ENCODE peak calls at places on chromosomes 13 and 19, in eight cellular contexts. L is A549, R is gastrocnemius medialis, J is GM12892, H is testis, F is upper lobe of left lung, U is transverse colon, I is right lobe of liver. W is an unnamed sample.

GRCh38 chr19:46383846-46384245 is 29.5 kb downstream of the CCDC8 start:
- DNase-seq in J (no peak), L (no peak), I (peak; percentile 6), H (no peak), F (no peak), U (no peak), R (no peak), W (no peak)

GRCh38 chr13:77981191-77981925 is 62.7 kb upstream of the EDNRB start:
- DNase-seq in H (no peak), L (no peak), J (no peak), R (no peak), F (no peak), U (no peak), I (no peak), W (no peak)

GRCh38 chr19:5624741-5625140 is 1.9 kb downstream of the SAFB start:
- DNase-seq in J (no peak), U (no peak), I (no peak), H (no peak), F (no peak), L (no peak), R (no peak), W (no peak)

GRCh38 chr19:56155124-56155687 is 14.1 kb downstream of the ZNF444 start:
- DNase-seq in F (no peak), L (peak; percentile 36), H (peak; percentile 53), J (no peak), I (no peak), U (peak; percentile 33), R (no peak), W (peak; percentile 35)

GRCh38 chr13:88329066-88329465 is 657.9 kb downstream of the SLITRK5 start:
- DNase-seq in J (no peak), F (no peak), U (no peak), R (no peak), I (no peak), L (no peak), H (no peak), W (no peak)

GRCh38 chr19:41541990-41542584 is 33.9 kb upstream of the CEACAM21 start:
- DNase-seq in I (peak; percentile 52), J (no peak), L (peak; percentile 69), U (peak; percentile 74), H (peak; percentile 71), F (peak; percentile 80), R (no peak), W (peak; percentile 75)

GRCh38 chr13:29428310-29428991 is 167.0 kb downstream of the SLC7A1 start:
- DNase-seq in F (no peak), H (peak; percentile 20), R (no peak), I (peak; percentile 55), L (no peak), U (no peak), J (no peak), W (peak; percentile 4)

GRCh38 chr13:80654638-80655249 is 313.8 kb upstream of the SPRY2 start:
- DNase-seq in H (peak; percentile 61), L (no peak), R (no peak), J (no peak), F (peak; percentile 21), I (no peak), U (no peak), W (no peak)

GRCh38 chr13:24148414-24149305 is 11.9 kb upstream of the SPATA13 start:
- DNase-seq in U (peak; percentile 62), H (no peak), F (peak; percentile 59), J (no peak), L (peak; percentile 92), I (no peak), R (no peak), W (no peak)

GRCh38 chr19:860481-861098 is 1.1 kb downstream of the CFD start:
- DNase-seq in J (no peak), U (peak; percentile 84), H (peak; percentile 69), F (peak; percentile 74), I (no peak), R (no peak), L (peak; percentile 75), W (peak; percentile 74)

GRCh38 chr13:63843766-63844699 is 2428.4 kb upstream of the PCDH20 start:
- DNase-seq in R (no peak), J (no peak), U (no peak), I (no peak), H (no peak), L (no peak), F (no peak), W (no peak)

GRCh38 chr13:102707465-102707864 is 12.6 kb upstream of the METTL21C start:
- DNase-seq in H (no peak), L (peak; percentile 8), R (no peak), U (no peak), I (no peak), J (no peak), F (no peak), W (no peak)

GRCh38 chr19:1780272-1780957 is 27.1 kb downstream of the ONECUT3 start:
- DNase-seq in H (no peak), J (no peak), L (no peak), F (no peak), I (no peak), U (no peak), R (no peak), W (no peak)

GRCh38 chr13:36131215-36131930 is at the start of gene DCLK1:
- DNase-seq in I (no peak), L (no peak), J (no peak), U (peak; percentile 21), H (peak; percentile 67), R (peak; percentile 30), F (peak; percentile 24), W (peak; percentile 35)

GRCh38 chr19:30391554-30392551 is 19.7 kb downstream of the ZNF536 start:
- DNase-seq in U (no peak), J (no peak), I (no peak), F (no peak), H (no peak), L (no peak), R (no peak), W (no peak)

GRCh38 chr13:76937416-76937815 is 10.9 kb upstream of the ACOD1 start:
- DNase-seq in R (no peak), L (peak; percentile 3), I (no peak), J (no peak), U (no peak), F (no peak), H (no peak), W (no peak)

GRCh38 chr13:77460195-77460594 is 75.3 kb upstream of the SCEL start:
- DNase-seq in H (peak; percentile 18), L (no peak), I (peak; percentile 64), F (peak; percentile 68), R (no peak), J (no peak), U (no peak), W (no peak)

GRCh38 chr13:33676700-33677048 is 141.3 kb upstream of the RFC3 start:
- DNase-seq in J (no peak), U (peak; percentile 58), F (peak; percentile 68), H (peak; percentile 67), R (peak; percentile 47), L (peak; percentile 21), I (peak; percentile 50), W (no peak)

GRCh38 chr13:41700790-41701310 is 243.5 kb downstream of the RGCC start:
- DNase-seq in L (no peak), F (no peak), R (no peak), U (no peak), J (no peak), I (no peak), H (no peak), W (peak; percentile 16)

DNA sequence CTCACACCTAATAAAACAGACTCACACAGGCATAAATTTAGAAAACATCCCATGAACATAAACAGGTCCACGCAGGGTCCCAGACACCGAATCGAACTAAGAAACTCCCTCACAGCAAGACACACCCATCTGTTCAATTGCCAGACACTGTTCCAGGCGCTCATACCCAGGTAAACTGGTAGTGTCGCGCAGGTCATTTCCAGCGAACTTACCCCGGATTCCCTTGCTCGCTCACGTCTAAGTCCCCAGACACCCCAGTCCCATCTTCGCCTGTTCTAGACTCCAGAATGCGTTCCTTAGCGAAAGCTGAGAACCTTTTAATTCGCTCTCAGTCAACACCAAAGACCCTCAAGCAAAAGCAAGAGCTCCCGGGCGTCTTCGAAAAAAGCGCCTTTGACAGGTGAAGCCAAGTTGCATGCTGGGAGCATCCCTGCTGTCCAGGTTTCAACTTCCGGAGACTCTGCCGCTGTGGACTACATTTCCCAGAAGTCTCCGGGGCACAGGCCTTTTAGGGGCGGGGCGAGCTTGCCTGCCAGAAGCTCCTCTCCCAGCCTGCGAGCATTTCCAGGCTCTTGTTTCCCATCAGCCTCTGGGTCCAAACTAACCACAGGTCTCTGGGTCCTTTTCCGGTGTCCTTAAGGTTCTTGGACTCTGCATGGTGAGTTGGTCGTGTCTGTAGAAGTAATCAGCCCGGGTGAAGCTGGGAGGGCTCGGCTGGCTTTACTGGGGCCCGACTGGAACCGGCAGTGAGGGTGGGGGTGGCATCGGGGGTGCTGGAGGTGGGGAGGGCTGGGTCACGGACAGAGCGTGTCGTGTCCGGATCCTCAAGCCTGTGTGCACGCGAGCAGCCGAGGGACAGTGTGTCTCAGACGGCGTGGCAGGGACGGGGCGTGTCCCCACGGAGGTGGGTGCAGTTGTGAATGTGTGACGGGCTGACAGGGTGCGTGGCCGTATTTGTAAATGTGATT is at the start of gene ZNF283:
- DNase-seq in J (peak; percentile 56), L (peak; percentile 83), F (peak; percentile 93), R (peak; percentile 79), H (peak; percentile 97), U (peak; percentile 92), I (peak; percentile 85), W (peak; percentile 88)
- TF ChIP-seq POLR2A in J (peak; percentile 46), L (no peak), F (no peak), R (no peak), H (no peak), U (no peak), I (peak; percentile 31), W (no peak)

GRCh38 chr19:35719402-35720162 is 1.8 kb downstream of the KMT2B start:
- DNase-seq in R (no peak), H (no peak), I (peak; percentile 24), L (no peak), J (no peak), F (no peak), U (no peak), W (no peak)
- TF ChIP-seq POLR2A in R (no peak), H (no peak), I (peak; percentile 27), L (no peak), J (no peak), F (no peak), U (no peak), W (no peak)

GRCh38 chr13:31945202-31945978 is 86.2 kb upstream of the FRY start:
- DNase-seq in H (peak; percentile 38), U (peak; percentile 27), F (peak; percentile 77), I (peak; percentile 78), R (peak; percentile 59), L (no peak), J (no peak), W (no peak)
- TF ChIP-seq POLR2A in H (no peak), U (no peak), F (no peak), I (peak; percentile 77), R (peak; percentile 65), L (no peak), J (no peak), W (no peak)

DNA sequence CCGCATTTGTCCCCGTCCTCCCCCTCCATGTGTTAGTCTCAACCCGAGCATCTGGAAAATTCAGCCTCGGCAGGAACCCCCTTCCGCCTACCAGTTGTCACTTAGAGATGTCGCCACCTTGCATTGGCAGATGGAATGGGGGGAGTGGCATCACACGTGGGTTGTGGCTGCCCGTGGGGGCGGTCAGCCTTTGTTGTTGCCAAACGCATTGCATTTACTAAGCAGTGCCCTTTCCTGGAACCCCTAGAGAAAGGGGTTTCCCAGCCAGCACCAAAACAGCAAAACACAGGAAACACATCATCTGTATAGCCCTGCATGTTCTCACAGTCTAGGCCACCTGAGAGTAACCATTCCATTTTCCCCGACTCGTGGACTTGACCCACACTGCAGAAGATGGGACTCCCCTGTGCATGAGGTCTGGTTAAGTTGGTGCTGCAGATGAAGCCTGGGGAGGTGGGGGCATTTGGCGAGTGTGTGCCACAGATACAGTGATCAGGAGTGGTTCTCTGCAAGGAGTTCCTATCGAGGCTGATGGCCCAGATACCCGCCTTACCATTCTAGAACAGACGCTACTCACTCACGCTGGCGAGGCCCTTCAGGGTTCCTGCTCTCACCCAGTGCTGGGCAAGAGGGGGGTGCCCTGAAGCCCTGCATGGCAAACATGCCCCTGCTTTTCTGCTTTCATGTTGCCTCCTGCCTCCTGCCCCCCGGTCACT is 38.3 kb downstream of the TMED1 start:
- DNase-seq in R (no peak), J (peak; percentile 47), H (no peak), I (no peak), U (no peak), L (no peak), F (no peak), W (no peak)
- TF ChIP-seq POLR2A in R (no peak), J (no peak), H (no peak), I (no peak), U (no peak), L (no peak), F (no peak), W (no peak)

W was measured in erythroblast.